ENCODE peak calls at places on chromosome 10, in ten cellular contexts. One of them, this sample, is unnamed.
A peak's percentile ranks its signal among the peaks of the same experiment; 100 is the strongest.

GRCh38 chr10:88928254-88928653 is 24.3 kb downstream of the ACTA2 start:
- DNase-seq in cardiac muscle cell: no peak
- DNase-seq in lower lobe of right lung: no peak
- DNase-seq in GM23248: no peak
- DNase-seq in CD8-positive, alpha-beta memory T cell: no peak
- DNase-seq in adrenal gland: no peak
- DNase-seq in IMR-90: no peak
- DNase-seq in thyroid gland: no peak
- DNase-seq in lung: no peak
- DNase-seq in K562: no peak
- DNase-seq in this sample: no peak

GRCh38 chr10:113991091-113991860 is 52.4 kb upstream of the ADRB1 start:
- DNase-seq in cardiac muscle cell: no peak
- DNase-seq in lower lobe of right lung: no peak
- DNase-seq in GM23248: no peak
- DNase-seq in CD8-positive, alpha-beta memory T cell: no peak
- DNase-seq in adrenal gland: no peak
- DNase-seq in IMR-90: no peak
- DNase-seq in thyroid gland: no peak
- DNase-seq in lung: no peak
- DNase-seq in K562: no peak
- DNase-seq in this sample: no peak

GRCh38 chr10:35058134-35058533 is 32.0 kb downstream of the CUL2 start:
- DNase-seq in cardiac muscle cell: no peak
- DNase-seq in lower lobe of right lung: no peak
- DNase-seq in GM23248: peak; percentile 93
- DNase-seq in CD8-positive, alpha-beta memory T cell: no peak
- DNase-seq in adrenal gland: peak; percentile 14
- DNase-seq in IMR-90: peak; percentile 94
- DNase-seq in thyroid gland: no peak
- DNase-seq in lung: no peak
- DNase-seq in K562: no peak
- DNase-seq in this sample: no peak

GRCh38 chr10:37682617-37683016 is 174.8 kb downstream of the ZNF248 start:
- DNase-seq in cardiac muscle cell: no peak
- DNase-seq in lower lobe of right lung: no peak
- DNase-seq in GM23248: no peak
- DNase-seq in CD8-positive, alpha-beta memory T cell: no peak
- DNase-seq in adrenal gland: no peak
- DNase-seq in IMR-90: no peak
- DNase-seq in thyroid gland: no peak
- DNase-seq in lung: no peak
- DNase-seq in K562: no peak
- DNase-seq in this sample: peak; percentile 11

GRCh38 chr10:1540144-1540543 is 197.2 kb downstream of the ADARB2 start:
- DNase-seq in cardiac muscle cell: no peak
- DNase-seq in lower lobe of right lung: no peak
- DNase-seq in GM23248: no peak
- DNase-seq in CD8-positive, alpha-beta memory T cell: no peak
- DNase-seq in adrenal gland: no peak
- DNase-seq in IMR-90: no peak
- DNase-seq in thyroid gland: no peak
- DNase-seq in lung: no peak
- DNase-seq in K562: no peak
- DNase-seq in this sample: no peak

GRCh38 chr10:58641095-58641531 is 128.4 kb downstream of the BICC1 start:
- DNase-seq in cardiac muscle cell: no peak
- DNase-seq in lower lobe of right lung: no peak
- DNase-seq in GM23248: peak; percentile 96
- DNase-seq in CD8-positive, alpha-beta memory T cell: no peak
- DNase-seq in adrenal gland: peak; percentile 18
- DNase-seq in IMR-90: peak; percentile 92
- DNase-seq in thyroid gland: no peak
- DNase-seq in lung: no peak
- DNase-seq in K562: no peak
- DNase-seq in this sample: no peak

GRCh38 chr10:58217612-58218011 is 50.1 kb downstream of the IPMK start:
- DNase-seq in cardiac muscle cell: no peak
- DNase-seq in lower lobe of right lung: no peak
- DNase-seq in GM23248: peak; percentile 52
- DNase-seq in CD8-positive, alpha-beta memory T cell: no peak
- DNase-seq in adrenal gland: no peak
- DNase-seq in IMR-90: peak; percentile 44
- DNase-seq in thyroid gland: no peak
- DNase-seq in lung: no peak
- DNase-seq in K562: no peak
- DNase-seq in this sample: no peak

GRCh38 chr10:5927306-5927705 is 37.3 kb downstream of the FBH1 start:
- DNase-seq in cardiac muscle cell: no peak
- DNase-seq in lower lobe of right lung: no peak
- DNase-seq in GM23248: peak; percentile 95
- DNase-seq in CD8-positive, alpha-beta memory T cell: no peak
- DNase-seq in adrenal gland: no peak
- DNase-seq in IMR-90: peak; percentile 92
- DNase-seq in thyroid gland: no peak
- DNase-seq in lung: no peak
- DNase-seq in K562: no peak
- DNase-seq in this sample: no peak

GRCh38 chr10:131677671-131678070 is 223.1 kb upstream of the PPP2R2D start:
- DNase-seq in cardiac muscle cell: no peak
- DNase-seq in lower lobe of right lung: no peak
- DNase-seq in GM23248: no peak
- DNase-seq in CD8-positive, alpha-beta memory T cell: no peak
- DNase-seq in adrenal gland: peak; percentile 29
- DNase-seq in IMR-90: no peak
- DNase-seq in thyroid gland: no peak
- DNase-seq in lung: no peak
- DNase-seq in K562: no peak
- DNase-seq in this sample: no peak

GRCh38 chr10:108904163-108904878 is 1019.0 kb downstream of the XPNPEP1 start:
- DNase-seq in cardiac muscle cell: no peak
- DNase-seq in lower lobe of right lung: no peak
- DNase-seq in GM23248: peak; percentile 48
- DNase-seq in CD8-positive, alpha-beta memory T cell: no peak
- DNase-seq in adrenal gland: no peak
- DNase-seq in IMR-90: no peak
- DNase-seq in thyroid gland: no peak
- DNase-seq in lung: no peak
- DNase-seq in K562: no peak
- DNase-seq in this sample: no peak

GRCh38 chr10:84008878-84009277 is 130.4 kb upstream of the GHITM start:
- DNase-seq in cardiac muscle cell: peak; percentile 20
- DNase-seq in lower lobe of right lung: no peak
- DNase-seq in GM23248: peak; percentile 27
- DNase-seq in CD8-positive, alpha-beta memory T cell: peak; percentile 16
- DNase-seq in adrenal gland: peak; percentile 23
- DNase-seq in IMR-90: no peak
- DNase-seq in thyroid gland: no peak
- DNase-seq in lung: no peak
- DNase-seq in K562: peak; percentile 87
- DNase-seq in this sample: no peak

GRCh38 chr10:46516660-46517416 is 39.6 kb downstream of the GPRIN2 start:
- DNase-seq in cardiac muscle cell: no peak
- DNase-seq in lower lobe of right lung: peak; percentile 43
- DNase-seq in GM23248: peak; percentile 95
- DNase-seq in CD8-positive, alpha-beta memory T cell: no peak
- DNase-seq in adrenal gland: no peak
- DNase-seq in IMR-90: peak; percentile 96
- DNase-seq in thyroid gland: no peak
- DNase-seq in lung: no peak
- DNase-seq in K562: no peak
- DNase-seq in this sample: no peak

GRCh38 chr10:71984798-71985388 is 20.7 kb downstream of the CHST3 start:
- DNase-seq in cardiac muscle cell: no peak
- DNase-seq in lower lobe of right lung: peak; percentile 32
- DNase-seq in GM23248: no peak
- DNase-seq in CD8-positive, alpha-beta memory T cell: no peak
- DNase-seq in adrenal gland: no peak
- DNase-seq in IMR-90: no peak
- DNase-seq in thyroid gland: no peak
- DNase-seq in lung: no peak
- DNase-seq in K562: no peak
- DNase-seq in this sample: no peak

GRCh38 chr10:97713828-97714400 is 384 bp downstream of the MARVELD1 start:
- DNase-seq in cardiac muscle cell: peak; percentile 75
- DNase-seq in lower lobe of right lung: peak; percentile 86
- DNase-seq in GM23248: peak; percentile 90
- DNase-seq in CD8-positive, alpha-beta memory T cell: peak; percentile 50
- DNase-seq in adrenal gland: peak; percentile 79
- DNase-seq in IMR-90: peak; percentile 74
- DNase-seq in thyroid gland: peak; percentile 74
- DNase-seq in lung: peak; percentile 66
- DNase-seq in K562: peak; percentile 72
- DNase-seq in this sample: peak; percentile 69

GRCh38 chr10:95795602-95796001 is 39.6 kb downstream of the ENTPD1 start:
- DNase-seq in cardiac muscle cell: no peak
- DNase-seq in lower lobe of right lung: no peak
- DNase-seq in GM23248: no peak
- DNase-seq in CD8-positive, alpha-beta memory T cell: no peak
- DNase-seq in adrenal gland: no peak
- DNase-seq in IMR-90: peak; percentile 36
- DNase-seq in thyroid gland: no peak
- DNase-seq in lung: no peak
- DNase-seq in K562: no peak
- DNase-seq in this sample: no peak
- H3K27ac ChIP-seq in cardiac muscle cell: no peak overlapping the region
- H3K27ac ChIP-seq in lower lobe of right lung: no peak overlapping the region
- H3K27ac ChIP-seq in GM23248: no peak overlapping the region
- H3K27ac ChIP-seq in CD8-positive, alpha-beta memory T cell: no peak overlapping the region
- H3K27ac ChIP-seq in adrenal gland: no peak overlapping the region
- H3K27ac ChIP-seq in IMR-90: no peak overlapping the region
- H3K27ac ChIP-seq in thyroid gland: no peak overlapping the region
- H3K27ac ChIP-seq in lung: no peak overlapping the region
- H3K27ac ChIP-seq in K562: no peak overlapping the region
- H3K27ac ChIP-seq in this sample: no peak overlapping the region

GRCh38 chr10:96643920-96644319 is 57.1 kb upstream of the TM9SF3 start:
- DNase-seq in cardiac muscle cell: no peak
- DNase-seq in lower lobe of right lung: no peak
- DNase-seq in GM23248: no peak
- DNase-seq in CD8-positive, alpha-beta memory T cell: no peak
- DNase-seq in adrenal gland: no peak
- DNase-seq in IMR-90: no peak
- DNase-seq in thyroid gland: no peak
- DNase-seq in lung: no peak
- DNase-seq in K562: no peak
- DNase-seq in this sample: no peak
- H3K4me3 ChIP-seq in cardiac muscle cell: no peak overlapping the region
- H3K4me3 ChIP-seq in lower lobe of right lung: no peak overlapping the region
- H3K4me3 ChIP-seq in GM23248: no peak overlapping the region
- H3K4me3 ChIP-seq in CD8-positive, alpha-beta memory T cell: no peak overlapping the region
- H3K4me3 ChIP-seq in adrenal gland: no peak overlapping the region
- H3K4me3 ChIP-seq in IMR-90: no peak overlapping the region
- H3K4me3 ChIP-seq in thyroid gland: no peak overlapping the region
- H3K4me3 ChIP-seq in lung: no peak overlapping the region
- H3K4me3 ChIP-seq in K562: no peak overlapping the region
- H3K4me3 ChIP-seq in this sample: no peak overlapping the region

DNA sequence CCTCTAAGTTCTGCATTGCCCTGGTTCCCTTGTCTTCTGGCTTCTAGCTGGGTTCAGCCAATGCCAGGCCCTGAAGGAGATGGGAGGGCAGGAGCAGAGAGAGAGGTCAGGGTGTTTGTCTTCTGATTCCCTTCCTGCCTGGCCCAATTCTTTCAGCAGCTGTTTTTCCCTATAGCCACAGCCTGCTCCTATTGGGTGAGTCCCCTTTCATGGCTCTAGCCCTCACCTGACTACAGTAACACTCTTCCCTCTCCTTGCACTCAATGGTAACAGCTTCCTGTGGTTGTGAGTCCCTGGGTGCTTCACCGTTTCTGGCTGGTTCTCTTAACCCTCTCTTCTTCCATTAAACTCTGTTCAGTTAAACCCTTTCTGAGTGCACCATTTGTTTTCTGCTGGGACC is 17.1 kb downstream of the NPFFR1 start:
- DNase-seq in cardiac muscle cell: no peak
- DNase-seq in lower lobe of right lung: no peak
- DNase-seq in GM23248: no peak
- DNase-seq in CD8-positive, alpha-beta memory T cell: no peak
- DNase-seq in adrenal gland: no peak
- DNase-seq in IMR-90: no peak
- DNase-seq in thyroid gland: no peak
- DNase-seq in lung: no peak
- DNase-seq in K562: no peak
- DNase-seq in this sample: no peak
- H3K27ac ChIP-seq in cardiac muscle cell: no peak overlapping the region
- H3K27ac ChIP-seq in lower lobe of right lung: no peak overlapping the region
- H3K27ac ChIP-seq in GM23248: peak overlapping the region; percentile 41
- H3K27ac ChIP-seq in CD8-positive, alpha-beta memory T cell: no peak overlapping the region
- H3K27ac ChIP-seq in adrenal gland: no peak overlapping the region
- H3K27ac ChIP-seq in IMR-90: peak overlapping the region; percentile 63
- H3K27ac ChIP-seq in thyroid gland: no peak overlapping the region
- H3K27ac ChIP-seq in lung: no peak overlapping the region
- H3K27ac ChIP-seq in K562: no peak overlapping the region
- H3K27ac ChIP-seq in this sample: no peak overlapping the region

GRCh38 chr10:14555806-14556205 is 218.9 kb downstream of the FAM107B start:
- DNase-seq in cardiac muscle cell: peak; percentile 42
- DNase-seq in lower lobe of right lung: no peak
- DNase-seq in GM23248: no peak
- DNase-seq in CD8-positive, alpha-beta memory T cell: no peak
- DNase-seq in adrenal gland: no peak
- DNase-seq in IMR-90: no peak
- DNase-seq in thyroid gland: no peak
- DNase-seq in lung: no peak
- DNase-seq in K562: no peak
- DNase-seq in this sample: no peak
- H3K4me3 ChIP-seq in cardiac muscle cell: no peak overlapping the region
- H3K4me3 ChIP-seq in lower lobe of right lung: no peak overlapping the region
- H3K4me3 ChIP-seq in GM23248: no peak overlapping the region
- H3K4me3 ChIP-seq in CD8-positive, alpha-beta memory T cell: no peak overlapping the region
- H3K4me3 ChIP-seq in adrenal gland: no peak overlapping the region
- H3K4me3 ChIP-seq in IMR-90: no peak overlapping the region
- H3K4me3 ChIP-seq in thyroid gland: no peak overlapping the region
- H3K4me3 ChIP-seq in lung: no peak overlapping the region
- H3K4me3 ChIP-seq in K562: no peak overlapping the region
- H3K4me3 ChIP-seq in this sample: no peak overlapping the region

DNA sequence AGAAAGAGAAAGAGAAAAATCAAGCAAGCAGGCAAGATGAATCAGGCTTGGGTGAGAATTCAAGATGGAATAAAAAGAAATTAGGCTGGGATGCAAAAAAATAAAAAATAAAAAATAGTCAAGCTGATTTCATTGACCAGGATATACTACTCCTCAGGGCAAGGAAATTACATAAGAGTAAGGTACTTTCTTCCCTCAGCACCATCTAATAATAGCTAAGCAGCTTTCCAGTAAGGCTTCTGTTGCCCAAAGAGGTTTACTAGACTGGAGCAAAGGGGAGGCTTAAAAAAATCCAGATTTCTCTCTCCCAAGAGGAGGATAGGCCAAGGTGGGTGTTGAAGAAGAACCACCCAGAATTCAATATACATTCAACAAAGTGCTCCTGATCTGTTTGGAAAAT is 93.6 kb downstream of the NEURL1 start:
- DNase-seq in cardiac muscle cell: no peak
- DNase-seq in lower lobe of right lung: no peak
- DNase-seq in GM23248: no peak
- DNase-seq in CD8-positive, alpha-beta memory T cell: no peak
- DNase-seq in adrenal gland: no peak
- DNase-seq in IMR-90: no peak
- DNase-seq in thyroid gland: no peak
- DNase-seq in lung: no peak
- DNase-seq in K562: no peak
- DNase-seq in this sample: no peak
- H3K27ac ChIP-seq in cardiac muscle cell: no peak overlapping the region
- H3K27ac ChIP-seq in lower lobe of right lung: no peak overlapping the region
- H3K27ac ChIP-seq in GM23248: no peak overlapping the region
- H3K27ac ChIP-seq in CD8-positive, alpha-beta memory T cell: no peak overlapping the region
- H3K27ac ChIP-seq in adrenal gland: no peak overlapping the region
- H3K27ac ChIP-seq in IMR-90: no peak overlapping the region
- H3K27ac ChIP-seq in thyroid gland: no peak overlapping the region
- H3K27ac ChIP-seq in lung: no peak overlapping the region
- H3K27ac ChIP-seq in K562: no peak overlapping the region
- H3K27ac ChIP-seq in this sample: no peak overlapping the region

GRCh38 chr10:77510294-77510693 is 127.3 kb downstream of the KCNMA1 start:
- DNase-seq in cardiac muscle cell: no peak
- DNase-seq in lower lobe of right lung: no peak
- DNase-seq in GM23248: no peak
- DNase-seq in CD8-positive, alpha-beta memory T cell: no peak
- DNase-seq in adrenal gland: no peak
- DNase-seq in IMR-90: no peak
- DNase-seq in thyroid gland: no peak
- DNase-seq in lung: no peak
- DNase-seq in K562: no peak
- DNase-seq in this sample: no peak
- H3K4me3 ChIP-seq in cardiac muscle cell: no peak overlapping the region
- H3K4me3 ChIP-seq in lower lobe of right lung: no peak overlapping the region
- H3K4me3 ChIP-seq in GM23248: no peak overlapping the region
- H3K4me3 ChIP-seq in CD8-positive, alpha-beta memory T cell: no peak overlapping the region
- H3K4me3 ChIP-seq in adrenal gland: no peak overlapping the region
- H3K4me3 ChIP-seq in IMR-90: no peak overlapping the region
- H3K4me3 ChIP-seq in thyroid gland: no peak overlapping the region
- H3K4me3 ChIP-seq in lung: no peak overlapping the region
- H3K4me3 ChIP-seq in K562: no peak overlapping the region
- H3K4me3 ChIP-seq in this sample: no peak overlapping the region

This sample was measured in CD4-positive, alpha-beta memory T cell.